ENCODE peak calls at places on chromosomes 4 and X, in nine cellular contexts. K is activated gamma-delta T cell treated with Interleukin-2 at 50 U/mL for 16 hours; X is lower leg skin; E is H4; U is stomach; L is memory B cell; A is left lung; P is foreskin fibroblast; W is CD8-positive, alpha-beta memory T cell. Y is an unnamed sample.

GRCh38 chrX:154398668-154399526 is 720 bp downstream of the RPL10 start:
- DNase-seq in U (peak), P (peak), K (peak), X (peak), E (peak), A (peak), L (peak), W (peak), Y (peak)

GRCh38 chr4:77881460-77882295 is 19.0 kb downstream of the MRPL1 start:
- DNase-seq in P (peak), X (no peak), K (no peak), A (no peak), L (no peak), E (peak), W (no peak), U (no peak), Y (no peak)

GRCh38 chr4:121669163-121669550 is 27.6 kb downstream of the ANXA5 start:
- DNase-seq in W (no peak), E (no peak), A (no peak), P (peak), L (no peak), X (no peak), K (no peak), U (no peak), Y (no peak)

GRCh38 chr4:169252339-169253086 is 18.2 kb downstream of the SH3RF1 start:
- DNase-seq in X (no peak), W (no peak), L (no peak), P (no peak), K (no peak), E (no peak), U (no peak), A (no peak), Y (no peak)

GRCh38 chr4:138275216-138275615 is 33.1 kb upstream of the SLC7A11 start:
- DNase-seq in X (no peak), W (no peak), A (no peak), L (no peak), E (no peak), K (no peak), U (no peak), P (no peak), Y (no peak)

GRCh38 chrX:48689143-48689920 is 5.7 kb downstream of the WAS start:
- DNase-seq in U (no peak), X (no peak), E (no peak), K (no peak), W (no peak), L (no peak), A (no peak), P (no peak), Y (no peak)

GRCh38 chr4:154475800-154476199 is 15.8 kb downstream of the DCHS2 start:
- DNase-seq in L (no peak), P (no peak), U (no peak), K (no peak), E (no peak), W (no peak), A (no peak), X (no peak), Y (no peak)

GRCh38 chr4:80179637-80180161 is 17.6 kb upstream of the PRDM8 start:
- DNase-seq in L (no peak), X (no peak), E (no peak), U (no peak), W (no peak), A (no peak), P (no peak), K (no peak), Y (no peak)

GRCh38 chr4:10108818-10109783 is 7.5 kb downstream of the WDR1 start:
- DNase-seq in K (peak), U (no peak), P (no peak), A (no peak), X (no peak), L (no peak), W (peak), E (no peak), Y (no peak)

GRCh38 chrX:68234171-68234910 is 199.0 kb downstream of the OPHN1 start:
- DNase-seq in L (no peak), A (no peak), P (no peak), W (no peak), X (no peak), K (no peak), U (no peak), E (no peak), Y (no peak)

GRCh38 chr4:168309781-168310180 is 8.8 kb downstream of the DDX60 start:
- DNase-seq in A (no peak), W (no peak), K (no peak), P (peak), E (no peak), X (no peak), L (no peak), U (no peak), Y (no peak)

GRCh38 chr4:120007171-120007894 is 59.3 kb downstream of the MAD2L1 start:
- DNase-seq in K (no peak), A (no peak), P (peak), W (no peak), L (no peak), U (no peak), E (peak), X (no peak), Y (peak)

GRCh38 chr4:174631901-174632758 is 109.8 kb upstream of the HPGD start:
- DNase-seq in U (no peak), E (peak), L (no peak), X (no peak), K (no peak), P (peak), A (no peak), W (no peak), Y (peak)

GRCh38 chrX:153524234-153524633 is 6.8 kb downstream of the ATP2B3 start:
- DNase-seq in E (no peak), X (no peak), L (no peak), A (no peak), U (no peak), W (no peak), K (no peak), P (no peak), Y (no peak)

GRCh38 chr4:25703731-25704388 is 48.2 kb downstream of the SLC34A2 start:
- DNase-seq in X (no peak), A (no peak), U (no peak), L (no peak), W (no peak), P (no peak), K (no peak), E (peak), Y (peak)

GRCh38 chrX:71919436-71919835 is 8.8 kb downstream of the NHSL2 start:
- DNase-seq in U (no peak), X (no peak), E (no peak), W (no peak), A (no peak), L (no peak), P (no peak), K (no peak), Y (peak)

GRCh38 chr4:122787940-122788339 is 38.7 kb upstream of the FGF2 start:
- DNase-seq in K (no peak), L (no peak), P (no peak), E (no peak), W (no peak), A (no peak), U (no peak), X (no peak), Y (no peak)

GRCh38 chrX:138191998-138192397 is 519.5 kb downstream of the FGF13 start:
- DNase-seq in K (no peak), A (no peak), U (no peak), W (no peak), X (no peak), E (peak), P (no peak), L (no peak), Y (peak)

GRCh38 chrX:110795645-110796510 is at the start of gene CHRDL1:
- DNase-seq in U (no peak), K (no peak), X (no peak), L (no peak), A (peak), W (no peak), E (peak), P (no peak), Y (no peak)

GRCh38 chr4:173217727-173218126 is 49.1 kb downstream of the GALNT7 start:
- DNase-seq in A (no peak), P (peak), X (no peak), U (no peak), W (no peak), K (no peak), E (no peak), L (no peak), Y (peak)

GRCh38 chr4:112284166-112284565 is 1.5 kb downstream of the TIFA start:
- DNase-seq in K (no peak), A (no peak), W (no peak), P (no peak), U (no peak), L (no peak), X (no peak), E (no peak), Y (no peak)

GRCh38 chrX:100831219-100831946 is 11.2 kb downstream of the CSTF2 start:
- DNase-seq in X (no peak), L (no peak), E (no peak), A (no peak), U (no peak), P (no peak), K (no peak), W (no peak), Y (no peak)

GRCh38 chr4:121048165-121048564 is 24.2 kb downstream of the NDNF start:
- DNase-seq in X (no peak), U (no peak), L (no peak), W (no peak), P (no peak), K (no peak), E (no peak), A (peak), Y (no peak)

GRCh38 chr4:1628892-1629703 is 55.0 kb downstream of the FAM53A start:
- DNase-seq in K (peak), X (peak), P (peak), W (peak), A (peak), E (no peak), U (peak), L (peak), Y (peak)

GRCh38 chr4:168877779-168878491 is 132.1 kb downstream of the CBR4 start:
- DNase-seq in P (no peak), L (no peak), K (no peak), E (no peak), A (peak), W (no peak), X (no peak), U (no peak), Y (no peak)

GRCh38 chr4:181548873-181549541 is 694.2 kb upstream of the TENM3 start:
- DNase-seq in L (no peak), K (no peak), E (peak), U (no peak), P (peak), A (no peak), X (no peak), W (no peak), Y (peak)

GRCh38 chr4:89492476-89493110 is 185.0 kb upstream of the GPRIN3 start:
- DNase-seq in K (no peak), X (no peak), E (peak), P (peak), U (no peak), L (no peak), W (no peak), A (no peak), Y (peak)

GRCh38 chr4:106365613-106366012 is 3.0 kb downstream of the GIMD1 start:
- DNase-seq in W (no peak), L (no peak), K (no peak), A (no peak), X (no peak), E (peak), U (no peak), P (peak), Y (peak)